ENCODE peak calls at places on chromosome 6, in six cellular contexts. F is GM13976, Q is progenitor cell of endocrine pancreas, E is kidney glomerular epithelial cell, Z is tibial artery, P is NCI-H1436 treated with DMSO at 0.1 percent for 48 hours. J is an unnamed sample.
A peak's percentile ranks its signal among the peaks of the same experiment; 100 is the strongest.

GRCh38 chr6:68728124-68728523 is 93.0 kb downstream of the ADGRB3 start:
- DNase-seq in Q (no peak), F (no peak), P (no peak), E (no peak), Z (no peak), J (no peak)

GRCh38 chr6:133291671-133292070 is 50.5 kb downstream of the EYA4 start:
- DNase-seq in Q (no peak), P (no peak), E (no peak), Z (no peak), F (no peak), J (no peak)

GRCh38 chr6:42694586-42694985 is 27.8 kb downstream of the PRPH2 start:
- DNase-seq in Q (no peak), F (no peak), E (peak; percentile 30), P (no peak), Z (no peak), J (no peak)

GRCh38 chr6:149094156-149094555 is 223.4 kb upstream of the TAB2 start:
- DNase-seq in E (peak; percentile 51), P (no peak), F (no peak), Z (no peak), Q (no peak), J (no peak)

GRCh38 chr6:122803056-122803695 is 14.1 kb downstream of the SMPDL3A start:
- DNase-seq in F (no peak), Z (no peak), P (no peak), Q (no peak), E (no peak), J (no peak)

GRCh38 chr6:89797317-89797716 is 22.3 kb downstream of the MDN1 start:
- DNase-seq in P (no peak), Q (no peak), F (no peak), Z (no peak), E (no peak), J (no peak)

GRCh38 chr6:37314803-37315515 is 38.8 kb upstream of the RNF8 start:
- DNase-seq in Z (no peak), F (peak; percentile 53), E (no peak), P (no peak), Q (no peak), J (peak; percentile 55)

GRCh38 chr6:117592983-117593759 is 9.1 kb downstream of the GOPC start:
- DNase-seq in P (no peak), Z (no peak), F (no peak), E (no peak), Q (no peak), J (no peak)

GRCh38 chr6:37732688-37733087 is 35.0 kb upstream of the MDGA1 start:
- DNase-seq in P (no peak), F (no peak), Q (no peak), Z (no peak), E (no peak), J (no peak)

GRCh38 chr6:52598824-52599190 is 21.9 kb upstream of the TRAM2 start:
- DNase-seq in F (no peak), P (no peak), Z (no peak), E (no peak), Q (no peak), J (no peak)

GRCh38 chr6:5518936-5519491 is 257.7 kb downstream of the FARS2 start:
- DNase-seq in Q (no peak), F (no peak), E (no peak), Z (no peak), P (no peak), J (no peak)

GRCh38 chr6:46078294-46078693 is 51.5 kb upstream of the ENPP4 start:
- DNase-seq in P (no peak), Q (no peak), F (no peak), E (no peak), Z (no peak), J (no peak)

GRCh38 chr6:46323312-46323965 is 152.7 kb upstream of the ENPP5 start:
- DNase-seq in P (no peak), F (no peak), Q (no peak), E (peak; percentile 81), Z (peak; percentile 30), J (no peak)

GRCh38 chr6:33414592-33415271 is 3.2 kb downstream of the CUTA start:
- DNase-seq in Q (no peak), Z (no peak), P (no peak), E (no peak), F (no peak), J (no peak)

GRCh38 chr6:33894438-33894837 is 90.6 kb upstream of the MLN start:
- DNase-seq in P (no peak), Z (no peak), F (no peak), Q (no peak), E (no peak), J (no peak)

GRCh38 chr6:7106752-7107577 is 796 bp upstream of the RREB1 start:
- DNase-seq in Z (peak; percentile 39), F (peak; percentile 76), E (no peak), Q (peak; percentile 14), P (no peak), J (peak; percentile 62)

GRCh38 chr6:135280375-135281136 is 99.4 kb downstream of the MYB start:
- DNase-seq in F (no peak), E (no peak), Q (no peak), Z (peak; percentile 35), P (no peak), J (no peak)

GRCh38 chr6:167705211-167705750 is 121.4 kb upstream of the AFDN start:
- DNase-seq in Q (no peak), P (no peak), E (no peak), Z (no peak), F (no peak), J (no peak)

GRCh38 chr6:36735110-36735971 is 37.7 kb downstream of the RAB44 start:
- DNase-seq in P (no peak), Q (no peak), Z (peak; percentile 91), F (peak; percentile 63), E (no peak), J (no peak)

GRCh38 chr6:157494132-157494705 is 113.2 kb downstream of the ZDHHC14 start:
- DNase-seq in F (no peak), P (no peak), E (no peak), Z (no peak), Q (no peak), J (no peak)

GRCh38 chr6:154479388-154480143 is 30.9 kb downstream of the CNKSR3 start:
- DNase-seq in E (peak; percentile 69), F (no peak), Q (no peak), Z (no peak), P (no peak), J (no peak)

GRCh38 chr6:168318090-168318489 is 1.5 kb downstream of the DACT2 start:
- DNase-seq in Z (no peak), E (no peak), Q (no peak), P (no peak), F (no peak), J (no peak)

GRCh38 chr6:104995989-104996617 is 39.2 kb downstream of the LIN28B start:
- DNase-seq in Q (no peak), E (no peak), P (no peak), Z (no peak), F (no peak), J (no peak)

GRCh38 chr6:163170294-163170883 is 244.1 kb upstream of the QKI start:
- DNase-seq in Z (no peak), P (no peak), E (peak; percentile 1), F (peak; percentile 64), Q (no peak), J (peak; percentile 29)

GRCh38 chr6:94213176-94213575 is 793.8 kb upstream of the EPHA7 start:
- DNase-seq in Q (no peak), E (no peak), P (no peak), Z (no peak), F (no peak), J (no peak)

GRCh38 chr6:84908304-84908904 is 144.0 kb upstream of the TBX18 start:
- DNase-seq in Z (no peak), Q (no peak), P (no peak), E (no peak), F (no peak), J (no peak)

J was measured in Caco-2.